ENCODE peak calls at places on chromosomes 5 and 9, in seven cellular contexts. S is GM23248, C is SJSA1, U is GF-D8, O is LHCN-M2, T is heart left ventricle, F is DND-41. Z is an unnamed sample.

GRCh38 chr5:55102345-55102744 is at the start of gene GZMA:
- DNase-seq in S (no peak), C (no peak), U (no peak), O (no peak), T (no peak), F (peak; percentile 74), Z (no peak)

GRCh38 chr9:112326194-112326593 is 7.2 kb downstream of the PTBP3 start:
- DNase-seq in S (no peak), C (no peak), U (no peak), O (peak; percentile 61), T (no peak), F (no peak), Z (peak; percentile 86)

GRCh38 chr9:121299467-121300282 is 31.7 kb downstream of the GSN start:
- DNase-seq in S (peak; percentile 76), C (no peak), U (no peak), O (no peak), T (peak; percentile 92), F (no peak), Z (no peak)

GRCh38 chr5:71830626-71831539 is 111.8 kb downstream of the CARTPT start:
- DNase-seq in S (peak; percentile 90), C (peak; percentile 79), U (no peak), O (peak; percentile 85), T (peak; percentile 83), F (no peak), Z (peak; percentile 80)

GRCh38 chr5:74409166-74409706 is 231.3 kb downstream of the ENC1 start:
- DNase-seq in S (no peak), C (no peak), U (no peak), O (no peak), T (no peak), F (no peak), Z (no peak)

GRCh38 chr5:33828611-33829286 is 63.0 kb downstream of the ADAMTS12 start:
- DNase-seq in S (no peak), C (no peak), U (no peak), O (peak; percentile 87), T (no peak), F (no peak), Z (peak; percentile 50)

GRCh38 chr5:448766-449090 is 5.8 kb downstream of the EXOC3 start:
- DNase-seq in S (no peak), C (no peak), U (no peak), O (no peak), T (no peak), F (no peak), Z (no peak)

GRCh38 chr5:171367424-171368370 is 20.0 kb upstream of the NPM1 start:
- DNase-seq in S (peak; percentile 40), C (peak; percentile 73), U (peak; percentile 51), O (peak; percentile 56), T (no peak), F (no peak), Z (peak; percentile 51)

GRCh38 chr9:91341749-91342148 is 20.0 kb downstream of the AUH start:
- DNase-seq in S (no peak), C (no peak), U (no peak), O (no peak), T (no peak), F (no peak), Z (no peak)

GRCh38 chr5:61734966-61735365 is 402.9 kb downstream of the ZSWIM6 start:
- DNase-seq in S (peak; percentile 20), C (no peak), U (no peak), O (no peak), T (no peak), F (no peak), Z (no peak)

GRCh38 chr5:98787131-98787719 is 13.8 kb downstream of the RGMB start:
- DNase-seq in S (peak; percentile 15), C (no peak), U (no peak), O (peak; percentile 78), T (no peak), F (no peak), Z (peak; percentile 63)

GRCh38 chr9:121529237-121529987 is 29.8 kb upstream of the GGTA1 start:
- DNase-seq in S (peak; percentile 100), C (peak; percentile 4), U (no peak), O (peak; percentile 68), T (peak; percentile 98), F (no peak), Z (peak; percentile 27)

GRCh38 chr5:74369173-74369572 is 271.4 kb downstream of the ENC1 start:
- DNase-seq in S (no peak), C (no peak), U (no peak), O (no peak), T (no peak), F (no peak), Z (no peak)

GRCh38 chr9:21555911-21556310 is 73.8 kb upstream of the IFNE start:
- DNase-seq in S (peak; percentile 40), C (no peak), U (no peak), O (no peak), T (no peak), F (no peak), Z (no peak)

GRCh38 chr5:88687253-88687955 is 195.6 kb downstream of the MEF2C start:
- DNase-seq in S (no peak), C (no peak), U (no peak), O (no peak), T (no peak), F (no peak), Z (no peak)

GRCh38 chr5:15499528-15500325 is at the start of gene FBXL7:
- DNase-seq in S (peak; percentile 94), C (peak; percentile 85), U (no peak), O (peak; percentile 79), T (peak; percentile 88), F (peak; percentile 75), Z (peak; percentile 84)

GRCh38 chr5:106974256-106974655 is 696.5 kb downstream of the EFNA5 start:
- DNase-seq in S (no peak), C (no peak), U (no peak), O (no peak), T (no peak), F (no peak), Z (no peak)

GRCh38 chr5:176381979-176382378 is 6.4 kb downstream of the NOP16 start:
- DNase-seq in S (no peak), C (no peak), U (no peak), O (no peak), T (no peak), F (no peak), Z (no peak)

GRCh38 chr9:134139081-134139480 is 3.2 kb downstream of the WDR5 start:
- DNase-seq in S (peak; percentile 72), C (no peak), U (no peak), O (no peak), T (no peak), F (no peak), Z (no peak)

GRCh38 chr5:95641803-95642220 is 4.8 kb upstream of the RFESD start:
- DNase-seq in S (peak; percentile 41), C (no peak), U (no peak), O (no peak), T (no peak), F (no peak), Z (no peak)

GRCh38 chr5:28766565-28767158 is 1728.3 kb upstream of the CDH9 start:
- DNase-seq in S (peak; percentile 47), C (no peak), U (peak; percentile 2), O (peak; percentile 43), T (no peak), F (peak; percentile 37), Z (peak; percentile 54)

GRCh38 chr9:135580664-135581380 is 19.3 kb downstream of the PAEP start:
- DNase-seq in S (no peak), C (no peak), U (no peak), O (no peak), T (no peak), F (no peak), Z (no peak)

GRCh38 chr9:128882677-128883590 is 1.0 kb downstream of the LRRC8A start:
- DNase-seq in S (peak; percentile 42), C (peak; percentile 34), U (no peak), O (peak; percentile 63), T (no peak), F (peak; percentile 21), Z (peak; percentile 52)

GRCh38 chr5:84430079-84430478 is 45.4 kb upstream of the EDIL3 start:
- DNase-seq in S (no peak), C (no peak), U (no peak), O (no peak), T (no peak), F (no peak), Z (no peak)

GRCh38 chr9:7316967-7317366 is 482.6 kb downstream of the DMAC1 start:
- DNase-seq in S (peak; percentile 10), C (no peak), U (no peak), O (no peak), T (no peak), F (no peak), Z (no peak)

GRCh38 chr9:14522627-14523379 is 170.4 kb downstream of the ZDHHC21 start:
- DNase-seq in S (no peak), C (no peak), U (no peak), O (no peak), T (no peak), F (no peak), Z (no peak)

GRCh38 chr9:34612788-34613390 is 992 bp upstream of the RPP25L start:
- DNase-seq in S (peak; percentile 90), C (peak; percentile 34), U (peak; percentile 39), O (peak; percentile 75), T (peak; percentile 80), F (peak; percentile 68), Z (peak; percentile 80)

GRCh38 chr5:173327084-173327947 is 898 bp downstream of the STC2 start:
- DNase-seq in S (peak; percentile 82), C (peak; percentile 76), U (peak; percentile 2), O (peak; percentile 62), T (no peak), F (no peak), Z (peak; percentile 48)

GRCh38 chr5:73513996-73514395 is 15.8 kb downstream of the BTF3 start:
- DNase-seq in S (no peak), C (no peak), U (no peak), O (no peak), T (no peak), F (no peak), Z (no peak)

GRCh38 chr9:32589083-32589713 is 16.2 kb upstream of the NDUFB6 start:
- DNase-seq in S (peak; percentile 71), C (no peak), U (no peak), O (peak; percentile 54), T (no peak), F (no peak), Z (peak; percentile 46)

GRCh38 chr5:176632777-176633176 is 2.3 kb downstream of the EIF4E1B start:
- DNase-seq in S (no peak), C (no peak), U (no peak), O (no peak), T (no peak), F (no peak), Z (no peak)

GRCh38 chr9:129011761-129012281 is 16.3 kb downstream of the SH3GLB2 start:
- DNase-seq in S (no peak), C (no peak), U (no peak), O (no peak), T (no peak), F (no peak), Z (peak; percentile 82)

Z was measured in SJCRH30.